ENCODE peak calls at places on chromosomes 3 and 15, in nine cellular contexts. Y is cardiac muscle cell, U is fibroblast of lung, E is IMR-90, G is breast epithelium, M is brain microvascular endothelial cell, N is heart right ventricle, L is adrenal gland, Z is AG04450. W is an unnamed sample.

GRCh38 chr15:100115711-100116090 is 226.1 kb downstream of the ADAMTS17 start:
- DNase-seq in Y (no peak), U (peak), E (peak), G (no peak), M (peak), N (no peak), L (no peak), Z (no peak), W (no peak)

GRCh38 chr3:146250449-146251382 is at the start of gene PLSCR4:
- DNase-seq in Y (peak), U (peak), E (peak), G (peak), M (peak), N (peak), L (peak), Z (peak), W (peak)

GRCh38 chr3:57852896-57853295 is 96.8 kb downstream of the SLMAP start:
- DNase-seq in Y (no peak), U (peak), E (peak), G (no peak), M (no peak), N (no peak), L (no peak), Z (no peak), W (no peak)

GRCh38 chr3:184808021-184808420 is 3.9 kb upstream of the VPS8 start:
- DNase-seq in Y (peak), U (no peak), E (no peak), G (no peak), M (no peak), N (no peak), L (no peak), Z (no peak), W (no peak)

GRCh38 chr3:62632510-62633294 is 242.5 kb downstream of the CADPS start:
- DNase-seq in Y (no peak), U (no peak), E (no peak), G (no peak), M (no peak), N (no peak), L (no peak), Z (no peak), W (no peak)

GRCh38 chr15:58524247-58524646 is 92.5 kb downstream of the LIPC start:
- DNase-seq in Y (no peak), U (no peak), E (no peak), G (no peak), M (no peak), N (no peak), L (no peak), Z (no peak), W (no peak)

GRCh38 chr3:9800529-9800928 is 7.6 kb downstream of the ARPC4 start:
- DNase-seq in Y (no peak), U (no peak), E (no peak), G (no peak), M (no peak), N (no peak), L (no peak), Z (no peak), W (no peak)

GRCh38 chr3:43619593-43619992 is 2.2 kb downstream of the ANO10 start:
- DNase-seq in Y (no peak), U (no peak), E (no peak), G (no peak), M (no peak), N (no peak), L (no peak), Z (no peak), W (no peak)

GRCh38 chr3:148880681-148881080 is 15.6 kb downstream of the CPA3 start:
- DNase-seq in Y (peak), U (peak), E (no peak), G (no peak), M (no peak), N (no peak), L (no peak), Z (no peak), W (no peak)

GRCh38 chr15:82129144-82129692 is 83.4 kb upstream of the MEX3B start:
- DNase-seq in Y (no peak), U (no peak), E (no peak), G (no peak), M (no peak), N (no peak), L (no peak), Z (no peak), W (no peak)

GRCh38 chr15:42131826-42132806 is 24.3 kb downstream of the PLA2G4F start:
- DNase-seq in Y (peak), U (no peak), E (no peak), G (no peak), M (no peak), N (no peak), L (no peak), Z (no peak), W (no peak)

GRCh38 chr3:52144796-52145735 is 9.2 kb downstream of the POC1A start:
- DNase-seq in Y (no peak), U (no peak), E (no peak), G (no peak), M (no peak), N (no peak), L (no peak), Z (no peak), W (no peak)

GRCh38 chr3:14467723-14468620 is 65.6 kb downstream of the SLC6A6 start:
- DNase-seq in Y (peak), U (peak), E (peak), G (no peak), M (peak), N (no peak), L (no peak), Z (no peak), W (peak)

GRCh38 chr3:144770813-144771400 is 799.3 kb downstream of the DIPK2A start:
- DNase-seq in Y (peak), U (peak), E (peak), G (no peak), M (peak), N (no peak), L (no peak), Z (peak), W (no peak)

GRCh38 chr15:63856711-63857458 is 23.1 kb upstream of the HERC1 start:
- DNase-seq in Y (no peak), U (peak), E (peak), G (no peak), M (peak), N (no peak), L (no peak), Z (no peak), W (no peak)

GRCh38 chr15:74992619-74993018 is 2.7 kb upstream of the SCAMP5 start:
- DNase-seq in Y (no peak), U (no peak), E (no peak), G (no peak), M (no peak), N (no peak), L (no peak), Z (no peak), W (no peak)

GRCh38 chr15:70187331-70187730 is 89.6 kb upstream of the TLE3 start:
- DNase-seq in Y (no peak), U (no peak), E (no peak), G (no peak), M (no peak), N (no peak), L (no peak), Z (no peak), W (no peak)

GRCh38 chr3:197942956-197943556 is 6.9 kb upstream of the RPL35A start:
- DNase-seq in Y (peak), U (peak), E (peak), G (no peak), M (peak), N (no peak), L (no peak), Z (no peak), W (no peak)

GRCh38 chr3:127162947-127163645 is 29.8 kb upstream of the PRR23E start:
- DNase-seq in Y (peak), U (no peak), E (no peak), G (no peak), M (no peak), N (no peak), L (no peak), Z (no peak), W (no peak)

GRCh38 chr3:74267583-74268184 is 346.8 kb downstream of the CNTN3 start:
- DNase-seq in Y (peak), U (peak), E (peak), G (no peak), M (peak), N (peak), L (peak), Z (peak), W (peak)

GRCh38 chr3:44132061-44132460 is 109.6 kb upstream of the TOPAZ1 start:
- DNase-seq in Y (no peak), U (no peak), E (no peak), G (no peak), M (no peak), N (no peak), L (no peak), Z (no peak), W (no peak)

GRCh38 chr3:30007668-30008067 is 598.7 kb upstream of the TGFBR2 start:
- DNase-seq in Y (no peak), U (peak), E (no peak), G (no peak), M (no peak), N (no peak), L (no peak), Z (no peak), W (no peak)

GRCh38 chr15:68585574-68586273 is 6.9 kb downstream of the CORO2B start:
- DNase-seq in Y (no peak), U (no peak), E (no peak), G (no peak), M (no peak), N (no peak), L (no peak), Z (no peak), W (no peak)

GRCh38 chr3:20096135-20096685 is 56.0 kb downstream of the KAT2B start:
- DNase-seq in Y (no peak), U (no peak), E (peak), G (no peak), M (no peak), N (no peak), L (no peak), Z (no peak), W (no peak)
- H3K27ac ChIP-seq in Y (no peak), U (no peak), E (no peak), G (no peak), M (no peak), N (no peak), L (no peak), Z (no peak), W (no peak)

GRCh38 chr15:39784125-39784524 is 1.5 kb upstream of the FSIP1 start:
- DNase-seq in Y (no peak), U (peak), E (peak), G (no peak), M (peak), N (no peak), L (no peak), Z (no peak), W (no peak)
- H3K27ac ChIP-seq in Y (no peak), U (peak), E (peak), G (peak), M (no peak), N (no peak), L (no peak), Z (peak), W (no peak)

GRCh38 chr15:57329582-57330367 is 46.5 kb upstream of the CGNL1 start:
- DNase-seq in Y (no peak), U (no peak), E (no peak), G (no peak), M (no peak), N (no peak), L (no peak), Z (no peak), W (no peak)

GRCh38 chr15:57327985-57328471 is 48.3 kb upstream of the CGNL1 start:
- DNase-seq in Y (no peak), U (peak), E (peak), G (no peak), M (peak), N (no peak), L (peak), Z (peak), W (no peak)

GRCh38 chr15:57330619-57331018 is 45.7 kb upstream of the CGNL1 start:
- DNase-seq in Y (no peak), U (peak), E (peak), G (no peak), M (peak), N (no peak), L (no peak), Z (no peak), W (no peak)

GRCh38 chr15:57326196-57326595 is 50.1 kb upstream of the CGNL1 start:
- DNase-seq in Y (no peak), U (no peak), E (no peak), G (no peak), M (no peak), N (no peak), L (no peak), Z (no peak), W (no peak)

DNA sequence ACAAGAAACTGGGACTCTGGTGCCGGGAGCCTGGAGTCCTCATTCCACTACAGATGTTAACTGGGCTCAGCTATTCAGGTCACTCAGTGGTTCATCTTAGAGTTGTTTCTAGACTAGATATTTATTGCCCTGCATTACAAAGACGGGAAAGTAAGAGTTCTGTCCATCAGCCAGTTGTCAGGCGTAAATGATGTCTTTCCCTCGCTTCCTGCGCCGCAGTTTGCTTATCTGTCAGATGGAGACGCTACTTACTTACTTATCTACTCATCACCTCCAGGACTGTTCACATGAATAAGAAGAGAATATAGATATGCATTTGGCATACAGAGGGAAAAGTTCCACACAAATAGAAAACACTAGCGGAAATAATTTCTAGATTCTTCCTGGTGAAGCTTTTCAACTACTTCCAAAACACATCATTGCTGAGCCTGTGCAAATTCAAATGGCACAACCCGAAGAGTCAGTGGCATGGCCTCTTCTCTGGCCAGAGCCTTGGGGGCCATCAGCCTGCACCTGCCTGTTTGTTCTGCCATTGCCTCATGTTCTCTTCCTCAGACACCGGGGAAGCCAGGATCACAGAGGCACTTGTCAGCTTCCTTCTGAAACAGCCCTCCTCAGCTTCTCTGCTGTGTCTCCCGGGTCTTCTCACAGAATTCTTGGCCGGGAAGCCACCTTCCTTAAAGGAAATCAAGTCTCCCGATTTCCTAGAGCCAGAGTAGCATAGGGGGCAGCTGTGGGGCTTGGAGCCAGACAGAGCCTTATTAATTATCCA is 47.6 kb upstream of the CGNL1 start:
- DNase-seq in Y (no peak), U (no peak), E (no peak), G (no peak), M (no peak), N (no peak), L (no peak), Z (no peak), W (no peak)
- H3K27ac ChIP-seq in Y (no peak), U (peak), E (peak), G (peak), M (peak), N (no peak), L (no peak), Z (peak), W (no peak)

GRCh38 chr15:91862891-91863520 is 9.5 kb downstream of the SLCO3A1 start:
- DNase-seq in Y (no peak), U (no peak), E (no peak), G (no peak), M (no peak), N (no peak), L (no peak), Z (no peak), W (no peak)

GRCh38 chr15:91863621-91864255 is 10.2 kb downstream of the SLCO3A1 start:
- DNase-seq in Y (peak), U (no peak), E (no peak), G (no peak), M (no peak), N (no peak), L (no peak), Z (no peak), W (no peak)

GRCh38 chr15:91865903-91866302 is 12.4 kb downstream of the SLCO3A1 start:
- DNase-seq in Y (no peak), U (peak), E (peak), G (no peak), M (no peak), N (no peak), L (no peak), Z (no peak), W (no peak)

GRCh38 chr15:91865486-91865885 is 12.0 kb downstream of the SLCO3A1 start:
- DNase-seq in Y (no peak), U (no peak), E (no peak), G (no peak), M (no peak), N (no peak), L (no peak), Z (no peak), W (no peak)

GRCh38 chr15:91864669-91865068 is 11.2 kb downstream of the SLCO3A1 start:
- DNase-seq in Y (peak), U (no peak), E (no peak), G (no peak), M (no peak), N (no peak), L (no peak), Z (no peak), W (no peak)
- H3K27ac ChIP-seq in Y (peak), U (no peak), E (no peak), G (peak), M (no peak), N (peak), L (no peak), Z (no peak), W (peak)

DNA sequence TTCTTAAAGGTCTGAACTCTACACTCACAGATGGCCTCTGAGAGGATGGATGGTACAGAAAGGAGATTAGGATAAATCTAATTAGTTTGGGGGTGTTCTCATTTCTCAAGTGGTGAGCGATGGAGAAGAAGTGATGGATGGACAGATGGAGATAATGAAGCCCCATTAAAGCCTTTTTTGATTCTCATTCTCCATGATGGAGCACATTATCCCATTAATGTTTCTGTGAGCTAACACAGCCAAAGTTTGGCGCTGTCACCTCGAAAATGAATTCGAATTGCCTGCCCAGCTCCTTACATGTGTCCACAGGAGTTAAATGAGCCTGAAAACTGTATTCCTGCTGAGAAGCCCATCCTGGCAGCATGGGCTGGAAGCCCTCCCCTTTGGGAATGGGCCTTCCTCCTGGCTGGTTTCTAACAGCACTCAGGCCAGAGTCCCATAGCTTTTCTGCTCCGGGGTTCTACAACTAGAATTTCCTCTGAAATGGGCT is 726.0 kb upstream of the CFAP20DC start:
- DNase-seq in Y (no peak), U (no peak), E (no peak), G (no peak), M (no peak), N (no peak), L (no peak), Z (no peak), W (no peak)
- H3K27ac ChIP-seq in Y (no peak), U (no peak), E (no peak), G (no peak), M (no peak), N (no peak), L (no peak), Z (no peak), W (no peak)

DNA sequence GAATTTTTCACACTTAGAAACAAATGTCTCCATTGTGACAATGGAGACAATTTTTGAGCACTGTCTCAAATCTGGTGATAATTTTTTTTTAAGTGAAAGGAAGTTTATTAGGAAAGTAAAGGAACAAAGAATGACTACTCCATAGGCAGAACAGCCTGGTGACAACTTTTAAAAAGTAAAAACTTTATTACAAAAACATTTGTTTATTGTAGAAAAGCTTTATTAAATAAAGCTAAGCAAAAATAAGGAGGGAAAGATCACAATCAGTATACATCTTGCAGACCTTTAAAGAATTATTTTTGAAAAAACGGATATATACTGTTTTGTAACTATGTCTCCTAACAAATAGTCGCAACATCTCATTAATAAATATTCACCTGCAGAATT is 688 bp upstream of the OXSM start:
- DNase-seq in Y (no peak), U (no peak), E (no peak), G (no peak), M (no peak), N (no peak), L (no peak), Z (no peak), W (no peak)
- H3K27ac ChIP-seq in Y (peak), U (peak), E (no peak), G (peak), M (peak), N (peak), L (no peak), Z (no peak), W (no peak)

W was measured in substantia nigra.